ENCODE peak calls at places on chromosomes 16 and 17, in five cellular contexts. One of them, this sample, is unnamed.

GRCh38 chr17:42403150-42403549 is 14.9 kb upstream of the STAT3 start:
- DNase-seq in SW480: no peak
- DNase-seq in NCI-H345: peak
- DNase-seq in GM12891: no peak
- DNase-seq in AG09319: no peak
- DNase-seq in this sample: no peak

GRCh38 chr17:81384929-81385319 is 10.3 kb upstream of the BAHCC1 start:
- DNase-seq in GM12891: no peak
- DNase-seq in AG09319: no peak
- DNase-seq in NCI-H345: no peak
- DNase-seq in SW480: no peak
- DNase-seq in this sample: no peak

GRCh38 chr16:383326-384020 is 1.7 kb upstream of the PGAP6 start:
- DNase-seq in SW480: peak
- DNase-seq in GM12891: no peak
- DNase-seq in AG09319: no peak
- DNase-seq in NCI-H345: no peak
- DNase-seq in this sample: no peak

GRCh38 chr16:8931864-8932263 is 31.8 kb downstream of the USP7 start:
- DNase-seq in SW480: no peak
- DNase-seq in NCI-H345: no peak
- DNase-seq in AG09319: peak
- DNase-seq in GM12891: no peak
- DNase-seq in this sample: peak

GRCh38 chr17:77325826-77326581 is 185.2 kb downstream of the SEC14L1 start:
- DNase-seq in GM12891: no peak
- DNase-seq in SW480: no peak
- DNase-seq in AG09319: no peak
- DNase-seq in NCI-H345: no peak
- DNase-seq in this sample: no peak

GRCh38 chr16:50731989-50732589 is 9.8 kb upstream of the CYLD start:
- DNase-seq in SW480: no peak
- DNase-seq in GM12891: no peak
- DNase-seq in NCI-H345: no peak
- DNase-seq in AG09319: no peak
- DNase-seq in this sample: no peak

GRCh38 chr17:74190154-74190553 is 13.3 kb upstream of the RPL38 start:
- DNase-seq in GM12891: no peak
- DNase-seq in SW480: peak
- DNase-seq in NCI-H345: peak
- DNase-seq in AG09319: no peak
- DNase-seq in this sample: no peak

GRCh38 chr17:3009411-3009920 is 53.9 kb downstream of the OR1D5 start:
- DNase-seq in AG09319: no peak
- DNase-seq in GM12891: no peak
- DNase-seq in NCI-H345: no peak
- DNase-seq in SW480: no peak
- DNase-seq in this sample: no peak

GRCh38 chr17:65345261-65346060 is 208.3 kb downstream of the RGS9 start:
- DNase-seq in SW480: peak
- DNase-seq in NCI-H345: no peak
- DNase-seq in GM12891: no peak
- DNase-seq in AG09319: no peak
- DNase-seq in this sample: no peak

GRCh38 chr17:60095830-60096229 is 17.1 kb upstream of the HEATR6 start:
- DNase-seq in SW480: no peak
- DNase-seq in AG09319: no peak
- DNase-seq in GM12891: no peak
- DNase-seq in NCI-H345: no peak
- DNase-seq in this sample: no peak

GRCh38 chr16:86337138-86337537 is 173.2 kb upstream of the FOXF1 start:
- DNase-seq in SW480: no peak
- DNase-seq in GM12891: no peak
- DNase-seq in AG09319: no peak
- DNase-seq in NCI-H345: no peak
- DNase-seq in this sample: no peak

GRCh38 chr17:57868007-57868774 is 18.3 kb upstream of the MRPS23 start:
- DNase-seq in SW480: peak
- DNase-seq in NCI-H345: no peak
- DNase-seq in GM12891: peak
- DNase-seq in AG09319: peak
- DNase-seq in this sample: no peak

GRCh38 chr16:12081048-12081404 is 104.5 kb downstream of the SNX29 start:
- DNase-seq in NCI-H345: no peak
- DNase-seq in GM12891: no peak
- DNase-seq in AG09319: no peak
- DNase-seq in SW480: no peak
- DNase-seq in this sample: no peak

GRCh38 chr17:29292071-29292991 is 1.6 kb downstream of the NUFIP2 start:
- DNase-seq in AG09319: no peak
- DNase-seq in NCI-H345: peak
- DNase-seq in GM12891: peak
- DNase-seq in SW480: peak
- DNase-seq in this sample: peak

GRCh38 chr17:17874478-17874877 is 37.7 kb upstream of the SREBF1 start:
- DNase-seq in NCI-H345: no peak
- DNase-seq in GM12891: no peak
- DNase-seq in SW480: no peak
- DNase-seq in AG09319: no peak
- DNase-seq in this sample: no peak

GRCh38 chr16:76474048-76474447 is 196.8 kb downstream of the CNTNAP4 start:
- DNase-seq in GM12891: no peak
- DNase-seq in NCI-H345: no peak
- DNase-seq in AG09319: no peak
- DNase-seq in SW480: no peak
- DNase-seq in this sample: no peak

GRCh38 chr16:54813778-54814177 is 116.9 kb upstream of the IRX5 start:
- DNase-seq in GM12891: no peak
- DNase-seq in AG09319: no peak
- DNase-seq in NCI-H345: no peak
- DNase-seq in SW480: no peak
- DNase-seq in this sample: no peak

GRCh38 chr16:66935319-66936011 is at the start of gene CES2:
- DNase-seq in NCI-H345: no peak
- DNase-seq in AG09319: no peak
- DNase-seq in SW480: peak
- DNase-seq in GM12891: no peak
- DNase-seq in this sample: no peak

GRCh38 chr17:64750891-64751677 is 89.0 kb upstream of the SMURF2 start:
- DNase-seq in AG09319: no peak
- DNase-seq in GM12891: no peak
- DNase-seq in SW480: no peak
- DNase-seq in NCI-H345: no peak
- DNase-seq in this sample: no peak

GRCh38 chr16:82070656-82071369 is 35.8 kb downstream of the HSD17B2 start:
- DNase-seq in GM12891: no peak
- DNase-seq in NCI-H345: no peak
- DNase-seq in AG09319: peak
- DNase-seq in SW480: peak
- DNase-seq in this sample: peak

GRCh38 chr17:82019905-82020873 is 2.5 kb downstream of the CENPX start:
- DNase-seq in AG09319: no peak
- DNase-seq in NCI-H345: peak
- DNase-seq in GM12891: peak
- DNase-seq in SW480: peak
- DNase-seq in this sample: no peak

GRCh38 chr17:29037739-29038465 is 5.0 kb upstream of the PIPOX start:
- DNase-seq in AG09319: no peak
- DNase-seq in NCI-H345: no peak
- DNase-seq in SW480: no peak
- DNase-seq in GM12891: no peak
- DNase-seq in this sample: no peak

GRCh38 chr17:40382251-40382650 is 17.7 kb upstream of the GJD3 start:
- DNase-seq in NCI-H345: no peak
- DNase-seq in AG09319: no peak
- DNase-seq in GM12891: no peak
- DNase-seq in SW480: no peak
- DNase-seq in this sample: no peak

GRCh38 chr16:67843343-67843765 is 1.2 kb downstream of the THAP11 start:
- DNase-seq in SW480: no peak
- DNase-seq in NCI-H345: no peak
- DNase-seq in GM12891: no peak
- DNase-seq in AG09319: no peak
- DNase-seq in this sample: no peak

GRCh38 chr16:80202831-80203230 is 338.0 kb upstream of the DYNLRB2 start:
- DNase-seq in NCI-H345: no peak
- DNase-seq in AG09319: no peak
- DNase-seq in GM12891: no peak
- DNase-seq in SW480: no peak
- DNase-seq in this sample: no peak

GRCh38 chr16:64590516-64590915 is 531.3 kb downstream of the CDH11 start:
- DNase-seq in AG09319: no peak
- DNase-seq in NCI-H345: no peak
- DNase-seq in SW480: no peak
- DNase-seq in GM12891: no peak
- DNase-seq in this sample: no peak

GRCh38 chr16:20910781-20911321 is 10.3 kb downstream of the LYRM1 start:
- DNase-seq in NCI-H345: no peak
- DNase-seq in GM12891: no peak
- DNase-seq in AG09319: peak
- DNase-seq in SW480: no peak
- DNase-seq in this sample: no peak

GRCh38 chr16:48082516-48082915 is 73.3 kb downstream of the ABCC12 start:
- DNase-seq in NCI-H345: no peak
- DNase-seq in AG09319: no peak
- DNase-seq in GM12891: no peak
- DNase-seq in SW480: no peak
- DNase-seq in this sample: no peak

GRCh38 chr17:79835953-79836951 is 3.0 kb downstream of the CBX4 start:
- DNase-seq in GM12891: no peak
- DNase-seq in SW480: peak
- DNase-seq in NCI-H345: peak
- DNase-seq in AG09319: no peak
- DNase-seq in this sample: no peak

GRCh38 chr17:74361613-74362391 is at the start of gene BTBD17:
- DNase-seq in AG09319: no peak
- DNase-seq in GM12891: no peak
- DNase-seq in SW480: no peak
- DNase-seq in NCI-H345: peak
- DNase-seq in this sample: no peak

GRCh38 chr17:77427471-77427991 is 286.8 kb downstream of the SEC14L1 start:
- DNase-seq in NCI-H345: peak
- DNase-seq in AG09319: no peak
- DNase-seq in GM12891: no peak
- DNase-seq in SW480: no peak
- DNase-seq in this sample: no peak

GRCh38 chr16:31301708-31302400 is 42.1 kb downstream of the ITGAM start:
- DNase-seq in SW480: peak
- DNase-seq in AG09319: no peak
- DNase-seq in NCI-H345: no peak
- DNase-seq in GM12891: no peak
- DNase-seq in this sample: no peak

GRCh38 chr17:61218438-61218837 is 181.2 kb upstream of the TBX2 start:
- DNase-seq in AG09319: no peak
- DNase-seq in SW480: no peak
- DNase-seq in NCI-H345: no peak
- DNase-seq in GM12891: no peak
- DNase-seq in this sample: no peak

GRCh38 chr17:7479389-7480192 is at the start of gene ZBTB4:
- DNase-seq in GM12891: peak
- DNase-seq in SW480: peak
- DNase-seq in NCI-H345: peak
- DNase-seq in AG09319: no peak
- DNase-seq in this sample: no peak

GRCh38 chr16:23284584-23284983 is 17.5 kb upstream of the SCNN1B start:
- DNase-seq in NCI-H345: no peak
- DNase-seq in AG09319: no peak
- DNase-seq in GM12891: no peak
- DNase-seq in SW480: no peak
- DNase-seq in this sample: no peak

GRCh38 chr16:6112700-6113099 is 1015.1 kb upstream of the EEF2KMT start:
- DNase-seq in NCI-H345: no peak
- DNase-seq in SW480: no peak
- DNase-seq in GM12891: no peak
- DNase-seq in AG09319: no peak
- DNase-seq in this sample: no peak

This sample was measured in HS-27A.